ENCODE peak calls at places on chromosomes 3 and 15, in ten cellular contexts. X, W, E, I, F, H, N, D, L and S are unnamed samples.

GRCh38 chr15:67303490-67304363 is 49.1 kb downstream of the IQCH start:
- DNase-seq in X (no peak), W (peak; percentile 30), E (no peak), I (no peak), F (peak; percentile 16), H (no peak), N (peak; percentile 28), D (no peak), L (no peak), S (peak; percentile 35)

GRCh38 chr3:143977326-143978262 is 6.0 kb downstream of the DIPK2A start:
- DNase-seq in X (no peak), W (no peak), E (no peak), I (no peak), F (no peak), H (no peak), N (peak; percentile 20), D (no peak), L (no peak), S (no peak)

GRCh38 chr15:72967397-72967796 is 84.9 kb upstream of the NEO1 start:
- DNase-seq in X (peak; percentile 69), W (no peak), E (no peak), I (no peak), F (no peak), H (no peak), N (no peak), D (no peak), L (no peak), S (no peak)

GRCh38 chr15:23690450-23690852 is 3.3 kb upstream of the NDN start:
- DNase-seq in X (no peak), W (no peak), E (no peak), I (peak; percentile 45), F (no peak), H (peak; percentile 54), N (peak; percentile 66), D (no peak), L (no peak), S (no peak)

GRCh38 chr3:58522759-58523425 is 14.1 kb downstream of the ACOX2 start:
- DNase-seq in X (no peak), W (no peak), E (no peak), I (no peak), F (no peak), H (no peak), N (no peak), D (no peak), L (no peak), S (no peak)

GRCh38 chr15:39756806-39757522 is 25.7 kb downstream of the FSIP1 start:
- DNase-seq in X (no peak), W (no peak), E (peak; percentile 40), I (no peak), F (peak; percentile 82), H (no peak), N (peak; percentile 81), D (peak; percentile 8), L (no peak), S (peak; percentile 30)

GRCh38 chr3:55180936-55181535 is 253.2 kb upstream of the LRTM1 start:
- DNase-seq in X (no peak), W (no peak), E (no peak), I (peak; percentile 20), F (no peak), H (peak; percentile 40), N (peak; percentile 65), D (peak; percentile 27), L (no peak), S (no peak)

GRCh38 chr3:16369885-16370284 is 104.9 kb downstream of the OXNAD1 start:
- DNase-seq in X (no peak), W (no peak), E (no peak), I (no peak), F (no peak), H (no peak), N (peak; percentile 15), D (no peak), L (no peak), S (no peak)

GRCh38 chr3:178439504-178439903 is 96.7 kb upstream of the KCNMB2 start:
- DNase-seq in X (no peak), W (peak; percentile 11), E (no peak), I (no peak), F (no peak), H (no peak), N (peak; percentile 55), D (no peak), L (no peak), S (no peak)

GRCh38 chr15:27449940-27450339 is 479.0 kb downstream of the GABRG3 start:
- DNase-seq in X (no peak), W (no peak), E (no peak), I (no peak), F (no peak), H (no peak), N (no peak), D (no peak), L (no peak), S (no peak)